ENCODE peak calls at places on chromosomes 13 and 19, in five cellular contexts. S is H1, I is K562, Z is HepG2, L is GM12878. T is an unnamed sample.

GRCh38 chr13:111270765-111271164 is 49.7 kb upstream of the TEX29 start:
- DNase-seq in S (peak), I (no peak), Z (no peak), L (no peak), T (no peak)

GRCh38 chr13:42173789-42174343 is 98.1 kb upstream of the AKAP11 start:
- DNase-seq in S (no peak), I (no peak), Z (no peak), L (no peak), T (peak)

GRCh38 chr19:48341006-48341405 is 15.7 kb downstream of the EMP3 start:
- DNase-seq in S (no peak), I (peak), Z (no peak), L (no peak), T (no peak)

GRCh38 chr19:40217921-40218890 is at the start of gene TTC9B:
- DNase-seq in S (peak), I (peak), Z (no peak), L (no peak), T (peak)

GRCh38 chr13:100789481-100789880 is 114.9 kb upstream of the TMTC4 start:
- DNase-seq in S (no peak), I (no peak), Z (peak), L (no peak), T (no peak)

GRCh38 chr13:83065136-83065535 is 817.1 kb downstream of the SLITRK1 start:
- DNase-seq in S (no peak), I (no peak), Z (no peak), L (no peak), T (no peak)

GRCh38 chr13:94140027-94140426 is 339.5 kb downstream of the DCT start:
- DNase-seq in S (no peak), I (no peak), Z (no peak), L (no peak), T (peak)

GRCh38 chr13:43572601-43573360 is 214.0 kb downstream of the ENOX1 start:
- DNase-seq in S (no peak), I (no peak), Z (no peak), L (no peak), T (no peak)

GRCh38 chr13:22298530-22298929 is 627.7 kb downstream of the FGF9 start:
- DNase-seq in S (no peak), I (no peak), Z (no peak), L (no peak), T (peak)

GRCh38 chr19:16660763-16661479 is at the start of gene TMEM38A:
- DNase-seq in S (peak), I (peak), Z (no peak), L (no peak), T (peak)

GRCh38 chr19:29508181-29508580 is 17.6 kb upstream of the VSTM2B start:
- DNase-seq in S (no peak), I (no peak), Z (no peak), L (no peak), T (no peak)

GRCh38 chr19:47284324-47284899 is 9.7 kb downstream of the INAFM1 start:
- DNase-seq in S (peak), I (peak), Z (peak), L (no peak), T (peak)

GRCh38 chr13:110657196-110657595 is 41.9 kb downstream of the NAXD start:
- DNase-seq in S (no peak), I (no peak), Z (no peak), L (no peak), T (no peak)

GRCh38 chr13:30895773-30896172 is 10.3 kb upstream of the MEDAG start:
- DNase-seq in S (no peak), I (no peak), Z (no peak), L (no peak), T (peak)

GRCh38 chr19:36524617-36525016 is 3.5 kb downstream of the ZNF260 start:
- DNase-seq in S (no peak), I (no peak), Z (no peak), L (no peak), T (no peak)

GRCh38 chr19:40229484-40229883 is 3.0 kb upstream of the CCNP start:
- DNase-seq in S (no peak), I (no peak), Z (no peak), L (no peak), T (no peak)

GRCh38 chr19:5600797-5601196 is 21.8 kb downstream of the SAFB2 start:
- DNase-seq in S (no peak), I (no peak), Z (no peak), L (no peak), T (no peak)
- TF ChIP-seq CREB1 in S (no peak), I (no peak), Z (no peak), L (no peak), T (no peak)

GRCh38 chr13:113667771-113668490 is 912 bp downstream of the GRK1 start:
- DNase-seq in S (no peak), I (no peak), Z (no peak), L (no peak), T (no peak)
- H3K4me2 ChIP-seq in S (no peak), I (no peak), Z (no peak), L (no peak), T (no peak)

DNA sequence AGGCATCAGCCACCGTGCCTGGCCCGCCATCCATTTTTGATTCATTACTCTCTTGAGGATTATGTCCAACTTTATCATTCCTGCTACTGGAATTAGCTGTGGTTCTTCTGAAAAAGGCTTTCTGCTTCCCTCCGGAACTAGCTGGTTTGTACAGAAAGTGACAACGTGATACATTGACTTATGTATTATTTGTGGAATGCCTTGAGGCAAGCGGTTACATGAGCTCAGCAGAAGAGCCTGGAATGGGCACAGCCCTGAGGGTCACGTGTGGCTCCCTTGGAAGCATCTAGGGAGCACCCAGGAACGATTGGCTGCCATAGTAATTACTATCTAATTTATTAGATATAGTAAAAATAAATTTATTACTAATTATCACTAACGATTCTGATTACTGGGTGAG is 14.4 kb upstream of the RETN start:
- DNase-seq in S (no peak), I (no peak), Z (no peak), L (no peak), T (no peak)
- TF ChIP-seq CREB1 in S (no peak), I (no peak), Z (no peak), L (no peak), T (no peak)

DNA sequence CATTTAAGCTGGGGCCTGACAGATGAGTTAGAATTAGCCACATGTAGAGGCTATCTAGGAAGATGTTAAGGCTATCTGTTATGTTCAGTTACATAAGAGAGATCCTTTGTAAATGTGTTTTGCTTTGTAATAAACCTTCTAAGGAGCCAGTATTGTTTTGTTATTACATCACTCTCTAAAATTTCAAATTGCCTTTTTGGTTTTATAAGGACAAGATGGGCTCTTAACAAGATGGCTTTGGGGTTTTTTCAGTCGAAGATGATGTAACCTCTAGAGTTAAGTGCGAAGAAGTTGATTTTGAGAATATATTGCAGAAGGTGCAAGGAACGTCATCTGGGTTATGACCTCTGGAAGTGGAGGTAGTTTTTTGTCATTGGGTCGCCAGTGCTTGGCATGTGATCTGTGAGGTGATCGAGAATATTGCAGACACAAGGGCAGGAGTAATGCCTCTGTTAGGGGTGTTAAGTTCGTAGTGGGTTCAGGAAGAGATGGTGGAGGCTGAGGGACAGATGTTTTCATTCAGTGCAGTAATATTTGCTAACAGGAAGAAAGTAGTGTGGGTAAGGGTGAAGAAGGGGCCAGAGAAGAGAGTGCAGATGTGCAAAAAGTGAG is 12.7 kb downstream of the LSM14A start:
- DNase-seq in S (peak), I (no peak), Z (no peak), L (no peak), T (no peak)
- H3K4me2 ChIP-seq in S (no peak), I (no peak), Z (no peak), L (peak), T (no peak)

GRCh38 chr13:20064128-20064527 is 96.7 kb downstream of the GJA3 start:
- DNase-seq in S (no peak), I (no peak), Z (no peak), L (no peak), T (no peak)
- TF ChIP-seq CREB1 in S (no peak), I (no peak), Z (no peak), L (no peak), T (no peak)

GRCh38 chr19:7852851-7853759 is 21.1 kb downstream of the PRR36 start:
- DNase-seq in S (peak), I (peak), Z (peak), L (no peak), T (peak)
- H3K4me2 ChIP-seq in S (peak), I (peak), Z (peak), L (no peak), T (peak)

T was measured in GM23338.